ENCODE peak calls at places on chromosomes 7 and 10, in four cellular contexts. Y is stomach; S is RWPE2; M is CD4-positive, CD25-positive, alpha-beta regulatory T cell. T is an unnamed sample. For H3K36me3, the result is how much of the 10 kb centered on the place peaks cover.

GRCh38 chr10:34739915-34740314 is 75.2 kb downstream of the PARD3 start:
- DNase-seq in Y (peak), S (no peak), M (no peak), T (peak)

GRCh38 chr7:28840515-28841125 is 117.5 kb downstream of the TRIL start:
- DNase-seq in Y (no peak), S (no peak), M (no peak), T (no peak)

GRCh38 chr7:129100827-129101166 is 43.7 kb upstream of the TSPAN33 start:
- DNase-seq in Y (no peak), S (no peak), M (no peak), T (no peak)

GRCh38 chr10:63267414-63268138 is 134.4 kb downstream of the NRBF2 start:
- DNase-seq in Y (no peak), S (no peak), M (peak), T (no peak)

GRCh38 chr10:121436630-121437311 is 161.5 kb downstream of the FGFR2 start:
- DNase-seq in Y (no peak), S (no peak), M (no peak), T (no peak)

GRCh38 chr10:16381083-16381482 is 55.7 kb upstream of the PTER start:
- DNase-seq in Y (no peak), S (no peak), M (no peak), T (no peak)

GRCh38 chr7:145643981-145644380 is 472.6 kb upstream of the CNTNAP2 start:
- DNase-seq in Y (no peak), S (no peak), M (no peak), T (no peak)

GRCh38 chr7:44964384-44964830 is 14.4 kb downstream of the MYO1G start:
- DNase-seq in Y (no peak), S (no peak), M (no peak), T (no peak)

GRCh38 chr10:3154661-3155060 is 17.9 kb downstream of the PITRM1 start:
- DNase-seq in Y (no peak), S (no peak), M (no peak), T (no peak)

GRCh38 chr10:130934333-130935035 is 377.0 kb downstream of the TCERG1L start:
- DNase-seq in Y (no peak), S (no peak), M (no peak), T (peak)

GRCh38 chr10:77392851-77393250 is 244.8 kb downstream of the KCNMA1 start:
- DNase-seq in Y (no peak), S (peak), M (no peak), T (no peak)

GRCh38 chr7:155412416-155413253 is 45.3 kb upstream of the EN2 start:
- DNase-seq in Y (peak), S (no peak), M (no peak), T (peak)

GRCh38 chr10:47312663-47312995 is 9.6 kb upstream of the GDF2 start:
- DNase-seq in Y (no peak), S (no peak), M (no peak), T (no peak)

GRCh38 chr10:91054325-91054724 is 133.4 kb upstream of the ANKRD1 start:
- DNase-seq in Y (no peak), S (no peak), M (no peak), T (no peak)

GRCh38 chr7:80386686-80387085 is 125.2 kb downstream of the GNAT3 start:
- DNase-seq in Y (no peak), S (no peak), M (no peak), T (no peak)

GRCh38 chr10:7819126-7819470 is 793 bp downstream of the TAF3 start:
- DNase-seq in Y (peak), S (no peak), M (no peak), T (peak)

GRCh38 chr10:80411267-80411668 is 2.9 kb downstream of the PRXL2A start:
- DNase-seq in Y (peak), S (no peak), M (no peak), T (peak)

GRCh38 chr7:80131675-80132435 is 2.8 kb upstream of the GNAI1 start:
- DNase-seq in Y (no peak), S (no peak), M (no peak), T (no peak)

GRCh38 chr10:131200856-131201470 is 110.6 kb downstream of the TCERG1L start:
- DNase-seq in Y (peak), S (peak), M (no peak), T (no peak)

GRCh38 chr10:48792687-48793096 is 108.0 kb downstream of the WDFY4 start:
- DNase-seq in Y (no peak), S (no peak), M (no peak), T (peak)

GRCh38 chr10:126247454-126247975 is 140.8 kb downstream of the ADAM12 start:
- DNase-seq in Y (peak), S (peak), M (no peak), T (peak)

GRCh38 chr10:128209862-128210214 is 83.6 kb upstream of the MKI67 start:
- DNase-seq in Y (no peak), S (no peak), M (no peak), T (no peak)

GRCh38 chr10:108629843-108630242 is 1293.5 kb downstream of the XPNPEP1 start:
- DNase-seq in Y (no peak), S (no peak), M (no peak), T (no peak)

GRCh38 chr7:136956232-136956631 is 87.8 kb downstream of the CHRM2 start:
- DNase-seq in Y (no peak), S (no peak), M (no peak), T (no peak)

GRCh38 chr7:127383123-127383835 is 9.2 kb downstream of the ZNF800 start:
- DNase-seq in Y (no peak), S (no peak), M (no peak), T (no peak)

GRCh38 chr7:37930226-37930948 is 9.9 kb downstream of the EPDR1 start:
- DNase-seq in Y (no peak), S (no peak), M (no peak), T (no peak)

GRCh38 chr10:116593139-116593740 is 2.5 kb downstream of the PNLIPRP1 start:
- DNase-seq in Y (no peak), S (no peak), M (no peak), T (no peak)

GRCh38 chr7:97845622-97846203 is 26.5 kb downstream of the ASNS start:
- DNase-seq in Y (no peak), S (no peak), M (peak), T (no peak)

GRCh38 chr7:5082806-5083205 is 37.1 kb downstream of the RBAK start:
- DNase-seq in Y (no peak), S (no peak), M (no peak), T (no peak)

GRCh38 chr10:60952067-60952845 is 8.3 kb upstream of the RHOBTB1 start:
- DNase-seq in Y (no peak), S (no peak), M (no peak), T (no peak)

GRCh38 chr7:132430863-132431822 is 145.1 kb downstream of the PLXNA4 start:
- DNase-seq in Y (no peak), S (no peak), M (no peak), T (no peak)

GRCh38 chr7:80646088-80646961 is 7.9 kb downstream of the CD36 start:
- DNase-seq in Y (no peak), S (no peak), M (no peak), T (no peak)

GRCh38 chr10:128173383-128173782 is 47.2 kb upstream of the MKI67 start:
- DNase-seq in Y (no peak), S (no peak), M (no peak), T (no peak)

GRCh38 chr10:2263556-2263955 is 526.2 kb upstream of the ADARB2 start:
- DNase-seq in Y (no peak), S (no peak), M (no peak), T (no peak)

GRCh38 chr7:359776-360361 is 69.9 kb downstream of the FOXL3 start:
- DNase-seq in Y (no peak), S (no peak), M (no peak), T (no peak)

GRCh38 chr7:114422478-114423217 is 8.0 kb downstream of the FOXP2 start:
- DNase-seq in Y (no peak), S (no peak), M (no peak), T (no peak)

GRCh38 chr7:114423218-114423496 is 8.5 kb downstream of the FOXP2 start:
- DNase-seq in Y (no peak), S (no peak), M (no peak), T (no peak)

GRCh38 chr7:114418117-114418516 is 3.5 kb downstream of the FOXP2 start:
- DNase-seq in Y (no peak), S (no peak), M (no peak), T (no peak)

GRCh38 chr7:114416089-114416990 is 1.7 kb downstream of the FOXP2 start:
- DNase-seq in Y (no peak), S (no peak), M (no peak), T (no peak)

DNA sequence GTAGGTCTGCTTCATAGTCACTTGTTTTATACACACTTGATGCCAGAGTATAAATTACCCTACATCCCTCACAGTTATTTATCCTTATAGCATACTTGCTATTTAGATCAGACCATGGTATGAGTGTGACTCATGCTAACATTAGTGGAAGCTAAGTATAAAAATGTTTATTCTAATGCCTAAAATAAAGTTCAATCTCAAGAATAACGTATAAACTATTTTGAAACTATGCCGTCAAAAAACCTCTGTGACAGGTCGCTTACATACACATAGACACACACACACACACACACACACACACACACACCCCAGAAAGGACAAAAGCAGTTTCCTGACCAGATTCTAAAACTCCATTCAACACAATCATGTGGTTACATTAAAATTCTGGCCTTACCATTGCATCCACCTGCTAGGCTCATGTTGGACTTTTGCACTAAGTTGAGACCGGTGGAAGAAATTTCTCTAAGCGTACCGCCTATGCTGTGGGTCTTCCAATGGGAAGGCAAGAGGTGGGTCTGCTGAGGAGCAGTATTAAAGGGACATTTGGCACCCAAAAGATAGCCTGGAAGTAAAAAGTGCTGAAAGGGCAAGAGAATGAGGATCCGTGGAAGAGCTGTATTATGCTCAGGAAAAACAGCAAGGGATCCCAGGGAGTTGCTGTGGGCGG is 5.0 kb downstream of the FOXP2 start:
- DNase-seq in Y (no peak), S (no peak), M (no peak), T (no peak)
- H3K4me3 ChIP-seq in Y (peak), S (no peak), M (no peak), T (no peak)

GRCh38 chr7:143519411-143520131 is 41.9 kb downstream of the TAS2R41 start:
- DNase-seq in Y (no peak), S (no peak), M (no peak), T (no peak)
- H3K36me3 ChIP-seq in Y (under half), S (under half), M (under half), T (under half)

DNA sequence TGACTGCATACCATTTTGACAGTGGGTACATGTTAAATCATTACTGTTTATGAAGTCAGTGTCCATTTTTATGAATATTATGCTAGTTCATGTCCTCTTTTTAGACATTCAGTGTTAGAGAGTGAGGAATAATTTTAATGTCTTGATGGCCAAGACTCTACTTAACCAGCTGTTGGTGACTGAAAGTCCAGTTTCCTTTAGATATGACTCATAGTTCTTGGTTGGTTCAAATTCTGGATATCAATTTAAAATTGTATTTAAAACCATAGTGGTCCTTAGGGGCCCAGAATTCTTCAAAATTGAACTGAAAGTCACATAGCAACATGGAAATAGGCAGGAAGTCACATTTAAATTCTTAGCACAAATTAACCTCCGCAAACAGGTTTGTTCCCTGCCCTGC is 196.5 kb upstream of the PRPS1L1 start:
- DNase-seq in Y (no peak), S (no peak), M (no peak), T (no peak)
- H3K27ac ChIP-seq in Y (no peak), S (no peak), M (no peak), T (no peak)

DNA sequence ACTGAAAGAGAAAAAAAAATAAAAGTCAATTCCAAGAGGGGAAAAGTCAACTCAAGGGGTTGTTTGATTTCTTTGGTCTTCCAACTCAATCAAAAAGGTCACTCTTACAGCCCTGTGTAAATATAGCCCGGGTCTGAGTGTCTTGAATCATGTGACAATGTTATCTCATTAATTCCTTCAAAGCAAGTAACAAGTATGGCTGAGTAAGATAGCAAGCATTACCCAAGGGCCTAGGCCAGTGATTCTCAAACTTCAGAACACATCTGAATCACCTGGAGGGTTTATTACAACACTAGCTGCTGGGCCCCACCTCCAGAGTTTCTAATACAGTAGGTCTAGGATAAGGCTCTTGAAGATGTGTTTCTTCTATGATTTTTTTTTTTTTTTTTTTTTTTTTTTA is 125.0 kb downstream of the PRLHR start:
- DNase-seq in Y (no peak), S (no peak), M (no peak), T (no peak)
- H3K4me3 ChIP-seq in Y (no peak), S (no peak), M (no peak), T (no peak)

GRCh38 chr7:96689414-96689813 is 20.2 kb downstream of the SEM1 start:
- DNase-seq in Y (no peak), S (no peak), M (no peak), T (no peak)
- H3K36me3 ChIP-seq in Y (under half), S (half or more), M (under half), T (under half)

GRCh38 chr10:102657451-102657850 is 13.2 kb downstream of the TRIM8 start:
- DNase-seq in Y (no peak), S (no peak), M (no peak), T (no peak)

GRCh38 chr10:102658802-102659201 is 14.5 kb downstream of the TRIM8 start:
- DNase-seq in Y (no peak), S (no peak), M (no peak), T (no peak)

GRCh38 chr10:102661614-102662133 is 17.4 kb downstream of the TRIM8 start:
- DNase-seq in Y (no peak), S (no peak), M (no peak), T (no peak)

GRCh38 chr10:102657984-102658724 is 13.9 kb downstream of the TRIM8 start:
- DNase-seq in Y (peak), S (no peak), M (no peak), T (peak)

DNA sequence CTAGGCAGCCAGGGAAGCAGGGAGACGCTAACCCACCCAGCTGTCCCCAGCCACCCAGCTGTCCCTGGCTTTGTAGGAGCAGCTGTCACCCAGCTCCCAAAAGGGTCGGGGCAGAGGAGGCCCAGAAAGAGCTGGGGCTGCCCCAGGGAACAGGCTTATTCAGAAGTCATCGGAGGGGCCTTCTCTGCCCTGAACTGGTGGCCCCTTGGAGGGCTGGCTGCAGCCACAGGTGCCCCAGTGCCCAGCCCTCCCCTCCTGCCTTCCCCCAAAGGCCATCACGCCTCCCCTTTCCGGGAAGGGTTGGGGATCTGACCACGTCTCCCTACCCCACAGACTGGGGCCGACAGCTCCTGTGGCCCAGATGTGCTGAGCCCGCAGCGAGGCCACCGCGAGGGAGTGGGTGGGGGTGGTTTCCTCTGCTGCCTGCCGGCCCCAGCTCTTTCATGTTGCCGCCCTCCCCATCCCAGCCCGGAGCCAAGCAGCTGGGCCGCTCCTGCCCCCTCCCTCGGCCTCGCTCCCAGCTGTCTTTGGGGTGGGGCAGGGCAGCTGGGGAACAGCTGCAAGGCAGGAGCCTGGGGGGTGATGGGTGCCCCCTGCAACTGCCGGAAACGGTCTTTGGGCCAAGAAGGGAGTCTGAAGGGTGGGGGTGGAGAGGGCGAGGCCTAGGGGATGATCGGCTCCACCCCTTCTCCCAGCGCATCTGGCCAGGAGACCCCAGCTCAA is 16.8 kb downstream of the TRIM8 start:
- DNase-seq in Y (peak), S (no peak), M (peak), T (peak)
- H3K27ac ChIP-seq in Y (peak), S (no peak), M (peak), T (peak)

GRCh38 chr10:132882481-132882951 is 59.9 kb downstream of the CFAP46 start:
- DNase-seq in Y (no peak), S (peak), M (no peak), T (no peak)
- H3K4me3 ChIP-seq in Y (no peak), S (no peak), M (no peak), T (no peak)

GRCh38 chr10:122992031-122992585 is 11.9 kb downstream of the PSTK start:
- DNase-seq in Y (no peak), S (no peak), M (no peak), T (no peak)
- H3K36me3 ChIP-seq in Y (half or more), S (half or more), M (under half), T (under half)

GRCh38 chr10:51900180-51900579 is 200.8 kb upstream of the CSTF2T start:
- DNase-seq in Y (no peak), S (no peak), M (no peak), T (no peak)

GRCh38 chr10:51897560-51897959 is 198.2 kb upstream of the CSTF2T start:
- DNase-seq in Y (no peak), S (no peak), M (no peak), T (no peak)

GRCh38 chr10:51894752-51895151 is 195.4 kb upstream of the CSTF2T start:
- DNase-seq in Y (no peak), S (no peak), M (no peak), T (no peak)

GRCh38 chr10:51895209-51895608 is 195.8 kb upstream of the CSTF2T start:
- DNase-seq in Y (no peak), S (no peak), M (no peak), T (no peak)

GRCh38 chr10:51896849-51897248 is 197.5 kb upstream of the CSTF2T start:
- DNase-seq in Y (no peak), S (no peak), M (no peak), T (no peak)
- H3K27ac ChIP-seq in Y (no peak), S (no peak), M (no peak), T (no peak)

GRCh38 chr7:23357190-23358093 is 58.3 kb downstream of the MALSU1 start:
- DNase-seq in Y (no peak), S (no peak), M (peak), T (no peak)
- H3K4me3 ChIP-seq in Y (no peak), S (no peak), M (no peak), T (no peak)

T was measured in pancreas.